ENCODE peak calls at places on chromosomes 7 and 10, in six cellular contexts. O, Y, F, D, P and U are unnamed samples.

GRCh38 chr10:92440578-92440977 is 133.3 kb downstream of the IDE start:
- ATAC-seq in Y (no peak), O (no peak), D (no peak), P (no peak), F (no peak), U (no peak)

GRCh38 chr7:119197172-119197871 is 972.8 kb downstream of the ANKRD7 start:
- ATAC-seq in O (no peak), P (peak; percentile 46), F (no peak), D (no peak), Y (peak; percentile 32), U (no peak)

GRCh38 chr7:150335774-150336112 is 5.7 kb downstream of the RARRES2 start:
- ATAC-seq in O (no peak), P (no peak), F (no peak), D (no peak), Y (no peak), U (no peak)

GRCh38 chr7:50292165-50292757 is 12.3 kb upstream of the IKZF1 start:
- ATAC-seq in P (peak; percentile 65), O (no peak), D (no peak), F (no peak), Y (no peak), U (no peak)

GRCh38 chr7:95527033-95527775 is 41.5 kb downstream of the ASB4 start:
- ATAC-seq in D (no peak), Y (peak; percentile 95), P (peak; percentile 92), O (peak; percentile 98), F (peak; percentile 97), U (peak; percentile 73)

GRCh38 chr10:1199345-1199673 is 143.1 kb downstream of the WDR37 start:
- ATAC-seq in P (no peak), F (no peak), D (no peak), Y (no peak), O (no peak), U (no peak)

GRCh38 chr7:140402178-140402835 is 1.6 kb upstream of the RAB19 start:
- ATAC-seq in O (no peak), Y (no peak), D (no peak), P (no peak), F (no peak), U (no peak)

GRCh38 chr7:128454808-128455555 is 696 bp upstream of the HILPDA start:
- ATAC-seq in P (no peak), O (no peak), Y (peak; percentile 21), D (no peak), F (peak; percentile 30), U (peak; percentile 20)

GRCh38 chr7:12584940-12585339 is 14.4 kb downstream of the SCIN start:
- ATAC-seq in O (peak; percentile 62), F (no peak), D (no peak), P (peak; percentile 98), Y (peak; percentile 88), U (peak; percentile 55)

GRCh38 chr7:101753316-101753715 is 64.1 kb upstream of the CUX1 start:
- ATAC-seq in O (peak; percentile 53), D (no peak), Y (peak; percentile 39), P (no peak), F (no peak), U (no peak)

GRCh38 chr10:77869626-77870420 is 56.7 kb downstream of the DLG5 start:
- ATAC-seq in O (no peak), F (no peak), P (no peak), D (no peak), Y (no peak), U (no peak)
- TF ChIP-seq EP300 in O (no peak), F (no peak), P (no peak), D (no peak), Y (no peak), U (no peak)

DNA sequence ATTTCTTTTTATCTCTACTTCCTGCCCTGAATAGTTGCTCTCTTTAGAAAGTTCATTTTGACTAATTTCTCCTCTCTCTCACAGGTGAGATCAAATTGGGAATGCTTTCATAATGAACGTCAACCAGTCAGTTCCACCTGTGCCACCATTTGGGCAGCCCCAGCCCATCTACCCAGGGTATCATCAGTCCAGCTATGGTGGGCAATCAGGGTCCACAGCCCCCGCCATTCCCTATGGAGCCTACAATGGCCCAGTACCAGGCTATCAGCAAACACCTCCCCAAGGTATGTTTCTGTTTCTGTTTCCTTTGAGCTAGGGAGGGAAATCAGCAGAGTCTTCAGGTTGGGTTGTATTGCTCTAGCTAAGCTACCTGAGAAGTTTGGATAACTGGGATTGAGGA is 2.5 kb downstream of the SEC24C start:
- ATAC-seq in Y (no peak), O (no peak), P (peak; percentile 7), D (no peak), F (no peak), U (no peak)
- TF ChIP-seq EP300 in Y (no peak), O (no peak), P (no peak), D (no peak), F (no peak), U (no peak)

GRCh38 chr7:30001953-30002352 is 12.4 kb upstream of the SCRN1 start:
- ATAC-seq in D (no peak), F (no peak), P (no peak), O (no peak), Y (no peak), U (no peak)
- TF ChIP-seq EP300 in D (no peak), F (no peak), P (no peak), O (no peak), Y (no peak), U (no peak)

GRCh38 chr7:123126691-123127090 is 73.1 kb downstream of the SLC13A1 start:
- ATAC-seq in Y (no peak), O (no peak), P (no peak), D (no peak), F (no peak), U (no peak)
- TF ChIP-seq EP300 in Y (no peak), O (no peak), P (no peak), D (no peak), F (no peak), U (no peak)

GRCh38 chr10:110491346-110491745 is 6.4 kb upstream of the DUSP5 start:
- ATAC-seq in Y (no peak), O (no peak), F (no peak), D (no peak), P (no peak), U (no peak)
- TF ChIP-seq EP300 in Y (no peak), O (no peak), F (no peak), D (no peak), P (no peak), U (no peak)

GRCh38 chr10:77511498-77512218 is 126.0 kb downstream of the KCNMA1 start:
- ATAC-seq in D (no peak), P (no peak), Y (no peak), F (no peak), O (no peak), U (no peak)
- TF ChIP-seq EP300 in D (no peak), P (no peak), Y (no peak), F (no peak), O (no peak), U (no peak)

DNA sequence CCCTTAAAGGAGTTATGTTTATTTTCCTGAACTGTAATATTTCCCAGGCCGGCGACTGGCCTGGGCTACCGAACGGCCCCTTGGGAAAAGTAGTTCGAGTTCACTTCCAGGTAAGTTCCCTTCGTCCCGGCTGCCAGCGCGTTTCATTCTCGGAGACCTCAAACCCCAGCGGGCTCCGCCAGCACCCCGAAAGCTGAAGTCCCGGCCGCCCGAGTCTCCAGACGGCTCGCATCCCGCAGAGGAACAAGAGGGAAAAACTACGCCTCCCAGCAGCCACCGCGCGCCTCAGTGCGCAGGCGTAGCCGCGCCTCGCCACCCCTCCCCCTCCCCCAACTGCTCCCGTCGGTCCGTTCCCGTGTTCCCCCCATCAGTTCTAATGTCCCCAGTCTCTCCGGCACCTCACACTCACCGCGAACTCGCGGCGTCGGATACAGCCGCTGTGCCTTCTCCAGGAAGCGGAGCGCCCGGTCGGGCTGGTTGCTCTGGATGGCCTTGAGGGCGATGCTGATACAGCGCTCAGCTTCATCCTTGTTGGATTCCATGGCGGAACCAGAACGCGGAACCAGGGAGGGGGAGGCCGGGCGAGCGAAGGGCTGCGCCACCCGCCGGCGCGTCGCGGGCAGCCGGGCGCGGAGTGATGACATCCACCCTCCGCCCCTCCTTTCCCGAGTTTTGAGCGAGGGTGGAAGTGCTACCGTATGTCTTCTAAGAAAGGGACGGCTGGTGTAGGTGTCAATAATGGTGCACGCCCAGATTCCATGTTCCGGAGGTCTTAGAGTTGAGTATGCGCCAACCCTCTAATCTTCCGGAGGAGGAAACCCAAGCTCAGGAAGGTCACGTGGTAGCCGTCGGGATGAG is at the start of gene DNAJB12:
- ATAC-seq in Y (peak; percentile 90), P (peak; percentile 91), F (peak; percentile 79), D (peak; percentile 96), O (peak; percentile 89), U (peak; percentile 94)
- TF ChIP-seq EP300 in Y (peak; percentile 29), P (no peak), F (peak; percentile 28), D (no peak), O (peak; percentile 62), U (no peak)

GRCh38 chr10:104337985-104338735 is at the start of gene ITPRIP:
- ATAC-seq in O (peak; percentile 66), D (peak; percentile 82), F (peak; percentile 80), Y (peak; percentile 87), P (peak; percentile 79), U (peak; percentile 87)

GRCh38 chr10:104340099-104340594 is 1.9 kb upstream of the ITPRIP start:
- ATAC-seq in O (peak; percentile 70), D (peak; percentile 41), Y (no peak), F (no peak), P (no peak), U (no peak)

GRCh38 chr10:104337527-104337984 is 709 bp downstream of the ITPRIP start:
- ATAC-seq in F (peak; percentile 75), O (peak; percentile 25), P (peak; percentile 68), Y (peak; percentile 76), D (peak; percentile 54), U (peak; percentile 31)

GRCh38 chr10:104340692-104341091 is 2.4 kb upstream of the ITPRIP start:
- ATAC-seq in F (no peak), O (peak; percentile 6), P (no peak), Y (no peak), D (no peak), U (no peak)

DNA sequence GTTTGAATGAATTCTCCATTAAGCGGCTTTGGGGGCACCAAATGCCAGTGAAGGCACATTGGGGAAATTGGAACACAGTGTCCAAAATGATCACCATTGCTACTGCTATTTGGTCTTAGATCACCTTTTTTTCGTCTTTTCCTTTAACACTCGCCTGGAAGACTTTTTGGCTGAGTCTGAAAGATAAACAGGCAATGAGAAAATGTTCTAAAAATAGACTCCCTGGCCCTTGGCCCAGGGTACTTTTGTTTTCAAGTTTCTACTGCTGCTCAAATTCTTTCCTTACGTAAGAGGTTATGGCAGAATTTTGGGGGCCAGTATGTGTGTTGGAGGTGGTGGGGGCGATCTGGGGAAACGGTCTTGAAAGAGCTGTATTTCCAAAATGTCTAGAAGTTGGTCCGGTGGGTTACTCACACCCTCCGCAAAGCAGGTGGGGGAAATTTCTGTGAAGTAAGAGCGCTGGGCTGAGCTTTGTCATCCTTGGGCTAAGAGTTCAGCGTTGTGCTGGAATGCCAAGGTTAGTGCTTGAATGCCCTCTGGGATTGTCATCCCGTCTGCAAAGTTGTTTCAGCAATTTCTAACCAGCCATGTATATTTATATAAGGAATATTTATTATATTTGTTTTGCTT is 1.3 kb upstream of the ITPRIP start:
- ATAC-seq in F (peak; percentile 36), O (peak; percentile 49), Y (peak; percentile 17), D (peak; percentile 60), P (no peak), U (peak; percentile 44)
- TF ChIP-seq EP300 in F (no peak), O (peak; percentile 16), Y (no peak), D (no peak), P (no peak), U (no peak)

GRCh38 chr7:34240450-34240849 is 335.1 kb downstream of the BMPER start:
- ATAC-seq in O (no peak), Y (no peak), D (no peak), F (no peak), P (no peak), U (no peak)
- TF ChIP-seq EP300 in O (no peak), Y (no peak), D (no peak), F (no peak), P (no peak), U (no peak)